ENCODE peak calls at places on chromosomes 13 and 19, in ten cellular contexts. One of them, this sample, is unnamed.

GRCh38 chr19:35000647-35001501 is 751 bp downstream of the GRAMD1A start:
- DNase-seq in AG04450: no peak
- DNase-seq in neural progenitor cell: peak
- DNase-seq in A549: peak
- DNase-seq in CD8-positive, alpha-beta memory T cell: peak
- DNase-seq in left ventricle myocardium inferior: no peak
- DNase-seq in tibial nerve: no peak
- DNase-seq in neuronal stem cell: no peak
- DNase-seq in CD8-positive, alpha-beta T cell: peak
- DNase-seq in K562: peak
- DNase-seq in this sample: no peak

GRCh38 chr13:21079761-21080730 is 18.7 kb upstream of the LATS2 start:
- DNase-seq in K562: no peak
- DNase-seq in A549: no peak
- DNase-seq in neuronal stem cell: no peak
- DNase-seq in tibial nerve: peak
- DNase-seq in CD8-positive, alpha-beta memory T cell: no peak
- DNase-seq in neural progenitor cell: no peak
- DNase-seq in AG04450: peak
- DNase-seq in CD8-positive, alpha-beta T cell: no peak
- DNase-seq in left ventricle myocardium inferior: no peak
- DNase-seq in this sample: no peak

GRCh38 chr13:73722120-73722519 is 412.1 kb downstream of the KLF12 start:
- DNase-seq in A549: no peak
- DNase-seq in tibial nerve: no peak
- DNase-seq in neural progenitor cell: no peak
- DNase-seq in K562: no peak
- DNase-seq in left ventricle myocardium inferior: no peak
- DNase-seq in CD8-positive, alpha-beta T cell: no peak
- DNase-seq in neuronal stem cell: no peak
- DNase-seq in CD8-positive, alpha-beta memory T cell: no peak
- DNase-seq in AG04450: peak
- DNase-seq in this sample: no peak

GRCh38 chr13:48402325-48402962 is 10.5 kb downstream of the LPAR6 start:
- DNase-seq in left ventricle myocardium inferior: no peak
- DNase-seq in CD8-positive, alpha-beta memory T cell: no peak
- DNase-seq in A549: no peak
- DNase-seq in CD8-positive, alpha-beta T cell: no peak
- DNase-seq in neuronal stem cell: no peak
- DNase-seq in K562: no peak
- DNase-seq in AG04450: no peak
- DNase-seq in tibial nerve: no peak
- DNase-seq in neural progenitor cell: no peak
- DNase-seq in this sample: no peak

GRCh38 chr19:37947778-37948177 is 40.8 kb downstream of the SIPA1L3 start:
- DNase-seq in neuronal stem cell: no peak
- DNase-seq in neural progenitor cell: no peak
- DNase-seq in CD8-positive, alpha-beta memory T cell: no peak
- DNase-seq in tibial nerve: no peak
- DNase-seq in K562: no peak
- DNase-seq in AG04450: no peak
- DNase-seq in left ventricle myocardium inferior: no peak
- DNase-seq in A549: no peak
- DNase-seq in CD8-positive, alpha-beta T cell: no peak
- DNase-seq in this sample: no peak

GRCh38 chr13:41900918-41901317 is 60.0 kb downstream of the VWA8 start:
- DNase-seq in CD8-positive, alpha-beta T cell: no peak
- DNase-seq in left ventricle myocardium inferior: no peak
- DNase-seq in neural progenitor cell: no peak
- DNase-seq in neuronal stem cell: no peak
- DNase-seq in AG04450: no peak
- DNase-seq in K562: no peak
- DNase-seq in tibial nerve: no peak
- DNase-seq in CD8-positive, alpha-beta memory T cell: no peak
- DNase-seq in A549: no peak
- DNase-seq in this sample: no peak

GRCh38 chr13:41919741-41920487 is 41.0 kb downstream of the VWA8 start:
- DNase-seq in left ventricle myocardium inferior: no peak
- DNase-seq in tibial nerve: no peak
- DNase-seq in CD8-positive, alpha-beta T cell: no peak
- DNase-seq in neural progenitor cell: no peak
- DNase-seq in CD8-positive, alpha-beta memory T cell: no peak
- DNase-seq in neuronal stem cell: no peak
- DNase-seq in AG04450: no peak
- DNase-seq in K562: no peak
- DNase-seq in A549: no peak
- DNase-seq in this sample: no peak

GRCh38 chr13:56903710-56904109 is 237.0 kb upstream of the PRR20A start:
- DNase-seq in CD8-positive, alpha-beta memory T cell: no peak
- DNase-seq in left ventricle myocardium inferior: no peak
- DNase-seq in AG04450: no peak
- DNase-seq in neuronal stem cell: no peak
- DNase-seq in tibial nerve: no peak
- DNase-seq in neural progenitor cell: no peak
- DNase-seq in A549: no peak
- DNase-seq in K562: no peak
- DNase-seq in CD8-positive, alpha-beta T cell: no peak
- DNase-seq in this sample: no peak

GRCh38 chr19:34505321-34506025 is 23.9 kb downstream of the WTIP start:
- DNase-seq in AG04450: no peak
- DNase-seq in CD8-positive, alpha-beta memory T cell: no peak
- DNase-seq in K562: no peak
- DNase-seq in neuronal stem cell: no peak
- DNase-seq in tibial nerve: no peak
- DNase-seq in A549: no peak
- DNase-seq in neural progenitor cell: no peak
- DNase-seq in CD8-positive, alpha-beta T cell: no peak
- DNase-seq in left ventricle myocardium inferior: no peak
- DNase-seq in this sample: no peak

DNA sequence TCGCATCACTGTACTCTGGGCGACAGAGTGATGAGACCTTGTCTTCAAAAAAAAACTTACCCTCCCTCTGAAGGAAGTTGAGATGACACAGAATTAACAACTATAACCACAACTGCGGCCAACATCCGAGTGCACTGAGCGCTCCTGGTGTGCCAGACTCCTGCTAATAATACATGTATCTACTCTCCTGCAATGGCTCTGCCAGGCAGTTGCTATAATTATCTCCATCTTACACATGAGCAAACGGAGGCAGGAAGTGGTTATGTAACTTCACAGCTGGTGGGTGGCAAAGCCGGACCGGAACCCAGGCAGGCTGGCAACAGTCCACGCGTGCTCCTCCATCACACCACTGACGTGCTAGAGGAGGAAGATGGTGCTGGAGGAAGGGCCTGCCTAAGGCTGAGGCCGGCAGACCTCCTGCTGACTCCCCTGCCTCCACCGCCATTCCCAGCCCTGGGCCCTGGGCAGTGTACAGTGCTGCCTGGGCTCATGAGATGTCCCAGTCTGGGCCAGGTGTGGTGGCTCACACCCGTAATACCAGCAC is 12.6 kb downstream of the XRCC1 start:
- DNase-seq in K562: no peak
- DNase-seq in tibial nerve: peak
- DNase-seq in CD8-positive, alpha-beta T cell: peak
- DNase-seq in neuronal stem cell: no peak
- DNase-seq in A549: no peak
- DNase-seq in CD8-positive, alpha-beta memory T cell: peak
- DNase-seq in left ventricle myocardium inferior: peak
- DNase-seq in AG04450: peak
- DNase-seq in neural progenitor cell: no peak
- DNase-seq in this sample: no peak
- H3K27ac ChIP-seq in K562: no peak
- H3K27ac ChIP-seq in tibial nerve: peak
- H3K27ac ChIP-seq in CD8-positive, alpha-beta T cell: peak
- H3K27ac ChIP-seq in neuronal stem cell: no peak
- H3K27ac ChIP-seq in A549: no peak
- H3K27ac ChIP-seq in CD8-positive, alpha-beta memory T cell: peak
- H3K27ac ChIP-seq in left ventricle myocardium inferior: peak
- H3K27ac ChIP-seq in AG04450: peak
- H3K27ac ChIP-seq in neural progenitor cell: no peak
- H3K27ac ChIP-seq in this sample: peak

GRCh38 chr13:109479991-109480696 is 306.2 kb downstream of the IRS2 start:
- DNase-seq in CD8-positive, alpha-beta T cell: no peak
- DNase-seq in AG04450: no peak
- DNase-seq in K562: no peak
- DNase-seq in left ventricle myocardium inferior: no peak
- DNase-seq in A549: no peak
- DNase-seq in neuronal stem cell: no peak
- DNase-seq in CD8-positive, alpha-beta memory T cell: no peak
- DNase-seq in neural progenitor cell: no peak
- DNase-seq in tibial nerve: no peak
- DNase-seq in this sample: no peak
- H3K27ac ChIP-seq in CD8-positive, alpha-beta T cell: no peak
- H3K27ac ChIP-seq in AG04450: no peak
- H3K27ac ChIP-seq in K562: no peak
- H3K27ac ChIP-seq in left ventricle myocardium inferior: no peak
- H3K27ac ChIP-seq in A549: no peak
- H3K27ac ChIP-seq in neuronal stem cell: no peak
- H3K27ac ChIP-seq in CD8-positive, alpha-beta memory T cell: no peak
- H3K27ac ChIP-seq in neural progenitor cell: no peak
- H3K27ac ChIP-seq in tibial nerve: no peak
- H3K27ac ChIP-seq in this sample: no peak

GRCh38 chr19:47001584-47001983 is 18.1 kb upstream of the NPAS1 start:
- DNase-seq in CD8-positive, alpha-beta memory T cell: no peak
- DNase-seq in CD8-positive, alpha-beta T cell: no peak
- DNase-seq in A549: no peak
- DNase-seq in tibial nerve: no peak
- DNase-seq in left ventricle myocardium inferior: no peak
- DNase-seq in neuronal stem cell: no peak
- DNase-seq in AG04450: no peak
- DNase-seq in neural progenitor cell: no peak
- DNase-seq in K562: no peak
- DNase-seq in this sample: no peak

GRCh38 chr19:46998445-46999142 is 21.0 kb upstream of the NPAS1 start:
- DNase-seq in CD8-positive, alpha-beta memory T cell: no peak
- DNase-seq in AG04450: no peak
- DNase-seq in neural progenitor cell: no peak
- DNase-seq in tibial nerve: no peak
- DNase-seq in left ventricle myocardium inferior: no peak
- DNase-seq in A549: no peak
- DNase-seq in neuronal stem cell: no peak
- DNase-seq in CD8-positive, alpha-beta T cell: no peak
- DNase-seq in K562: no peak
- DNase-seq in this sample: peak

GRCh38 chr19:47000373-47000772 is 19.3 kb upstream of the NPAS1 start:
- DNase-seq in neural progenitor cell: no peak
- DNase-seq in tibial nerve: no peak
- DNase-seq in AG04450: no peak
- DNase-seq in left ventricle myocardium inferior: no peak
- DNase-seq in CD8-positive, alpha-beta memory T cell: no peak
- DNase-seq in CD8-positive, alpha-beta T cell: no peak
- DNase-seq in neuronal stem cell: no peak
- DNase-seq in K562: no peak
- DNase-seq in A549: no peak
- DNase-seq in this sample: no peak

GRCh38 chr19:46999377-46999776 is 20.3 kb upstream of the NPAS1 start:
- DNase-seq in tibial nerve: no peak
- DNase-seq in CD8-positive, alpha-beta T cell: no peak
- DNase-seq in left ventricle myocardium inferior: no peak
- DNase-seq in neuronal stem cell: no peak
- DNase-seq in AG04450: no peak
- DNase-seq in A549: no peak
- DNase-seq in neural progenitor cell: no peak
- DNase-seq in CD8-positive, alpha-beta memory T cell: no peak
- DNase-seq in K562: no peak
- DNase-seq in this sample: no peak

GRCh38 chr19:46999878-47000277 is 19.8 kb upstream of the NPAS1 start:
- DNase-seq in neural progenitor cell: no peak
- DNase-seq in A549: no peak
- DNase-seq in neuronal stem cell: no peak
- DNase-seq in K562: no peak
- DNase-seq in tibial nerve: no peak
- DNase-seq in CD8-positive, alpha-beta T cell: no peak
- DNase-seq in left ventricle myocardium inferior: no peak
- DNase-seq in AG04450: no peak
- DNase-seq in CD8-positive, alpha-beta memory T cell: no peak
- DNase-seq in this sample: no peak
- H3K27ac ChIP-seq in neural progenitor cell: no peak
- H3K27ac ChIP-seq in A549: no peak
- H3K27ac ChIP-seq in neuronal stem cell: no peak
- H3K27ac ChIP-seq in K562: no peak
- H3K27ac ChIP-seq in tibial nerve: no peak
- H3K27ac ChIP-seq in CD8-positive, alpha-beta T cell: no peak
- H3K27ac ChIP-seq in left ventricle myocardium inferior: no peak
- H3K27ac ChIP-seq in AG04450: no peak
- H3K27ac ChIP-seq in CD8-positive, alpha-beta memory T cell: no peak
- H3K27ac ChIP-seq in this sample: no peak

GRCh38 chr19:19434483-19435045 is 29.1 kb downstream of the GATAD2A start:
- DNase-seq in neuronal stem cell: no peak
- DNase-seq in CD8-positive, alpha-beta T cell: no peak
- DNase-seq in AG04450: no peak
- DNase-seq in A549: no peak
- DNase-seq in left ventricle myocardium inferior: peak
- DNase-seq in neural progenitor cell: no peak
- DNase-seq in K562: no peak
- DNase-seq in CD8-positive, alpha-beta memory T cell: no peak
- DNase-seq in tibial nerve: peak
- DNase-seq in this sample: no peak

GRCh38 chr19:19439083-19439482 is 33.6 kb downstream of the GATAD2A start:
- DNase-seq in tibial nerve: no peak
- DNase-seq in neural progenitor cell: no peak
- DNase-seq in A549: no peak
- DNase-seq in K562: no peak
- DNase-seq in left ventricle myocardium inferior: no peak
- DNase-seq in CD8-positive, alpha-beta T cell: no peak
- DNase-seq in neuronal stem cell: no peak
- DNase-seq in AG04450: no peak
- DNase-seq in CD8-positive, alpha-beta memory T cell: no peak
- DNase-seq in this sample: no peak

GRCh38 chr19:19433666-19434213 is 28.3 kb downstream of the GATAD2A start:
- DNase-seq in left ventricle myocardium inferior: no peak
- DNase-seq in neural progenitor cell: no peak
- DNase-seq in K562: no peak
- DNase-seq in tibial nerve: no peak
- DNase-seq in A549: no peak
- DNase-seq in AG04450: no peak
- DNase-seq in CD8-positive, alpha-beta memory T cell: no peak
- DNase-seq in CD8-positive, alpha-beta T cell: no peak
- DNase-seq in neuronal stem cell: no peak
- DNase-seq in this sample: no peak

GRCh38 chr19:19432732-19433131 is 27.3 kb downstream of the GATAD2A start:
- DNase-seq in CD8-positive, alpha-beta memory T cell: no peak
- DNase-seq in neural progenitor cell: no peak
- DNase-seq in K562: no peak
- DNase-seq in AG04450: no peak
- DNase-seq in tibial nerve: no peak
- DNase-seq in left ventricle myocardium inferior: no peak
- DNase-seq in neuronal stem cell: no peak
- DNase-seq in CD8-positive, alpha-beta T cell: no peak
- DNase-seq in A549: no peak
- DNase-seq in this sample: no peak

DNA sequence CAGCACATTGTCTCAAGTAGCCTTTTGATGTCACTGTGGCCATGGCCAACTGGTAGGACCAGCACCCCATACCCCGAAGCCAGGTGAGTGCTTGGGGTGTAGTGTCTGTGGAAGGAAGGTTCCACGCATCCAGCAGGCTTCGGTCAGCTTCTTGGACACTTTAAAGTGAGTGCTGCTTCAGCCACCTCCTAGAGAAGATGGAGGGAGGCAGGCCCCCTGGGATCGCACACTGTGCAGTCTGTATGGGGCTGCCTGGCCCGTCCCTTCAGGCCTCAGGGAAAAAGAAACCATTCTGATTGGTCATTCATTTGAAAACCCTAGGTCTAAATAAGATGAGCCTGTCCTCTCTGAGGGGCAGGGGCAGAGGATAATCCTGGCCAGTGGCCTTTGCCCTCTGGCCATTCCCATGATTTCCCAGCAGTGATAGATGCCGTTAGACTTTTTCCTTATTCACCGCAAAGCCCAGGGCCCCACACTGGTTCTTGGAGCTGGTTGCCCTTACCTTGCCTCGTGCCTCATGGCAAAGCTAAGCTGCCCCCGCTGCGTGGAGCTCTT is 30.7 kb downstream of the GATAD2A start:
- DNase-seq in neural progenitor cell: peak
- DNase-seq in AG04450: no peak
- DNase-seq in K562: no peak
- DNase-seq in neuronal stem cell: no peak
- DNase-seq in A549: no peak
- DNase-seq in left ventricle myocardium inferior: no peak
- DNase-seq in CD8-positive, alpha-beta memory T cell: no peak
- DNase-seq in CD8-positive, alpha-beta T cell: no peak
- DNase-seq in tibial nerve: no peak
- DNase-seq in this sample: no peak
- H3K27ac ChIP-seq in neural progenitor cell: no peak
- H3K27ac ChIP-seq in AG04450: no peak
- H3K27ac ChIP-seq in K562: no peak
- H3K27ac ChIP-seq in neuronal stem cell: peak
- H3K27ac ChIP-seq in A549: no peak
- H3K27ac ChIP-seq in left ventricle myocardium inferior: peak
- H3K27ac ChIP-seq in CD8-positive, alpha-beta memory T cell: no peak
- H3K27ac ChIP-seq in CD8-positive, alpha-beta T cell: no peak
- H3K27ac ChIP-seq in tibial nerve: no peak
- H3K27ac ChIP-seq in this sample: no peak